ENCODE peak calls at places on chromosomes 12 and 14, in nine cellular contexts. D is IMR-90, Q is astrocyte of the cerebellum, Z is A549, M is pancreas, Y is tibial artery, X is left ventricle myocardium inferior, P is epithelial cell of esophagus, S is fibroblast of lung. G is an unnamed sample.

GRCh38 chr14:78933948-78934524 is 763.9 kb downstream of the NRXN3 start:
- DNase-seq in P (peak; percentile 45), S (peak; percentile 28), D (peak; percentile 49), Y (no peak), Q (peak; percentile 12), X (no peak), Z (peak; percentile 31), M (no peak), G (peak; percentile 43)

GRCh38 chr14:92122351-92122677 is 545 bp downstream of the CPSF2 start:
- DNase-seq in S (peak; percentile 33), Q (no peak), Z (peak; percentile 10), X (no peak), M (no peak), P (no peak), Y (no peak), D (peak; percentile 20), G (peak; percentile 37)

GRCh38 chr12:107091989-107092641 is 1.2 kb downstream of the CRY1 start:
- DNase-seq in M (peak; percentile 36), Z (peak; percentile 75), P (peak; percentile 94), Y (no peak), X (no peak), Q (peak; percentile 95), D (peak; percentile 97), S (peak; percentile 93), G (peak; percentile 97)

GRCh38 chr14:64488590-64489099 is 15.0 kb downstream of the ZBTB25 start:
- DNase-seq in D (no peak), X (no peak), P (no peak), Q (no peak), Z (no peak), S (no peak), Y (no peak), M (no peak), G (no peak)

GRCh38 chr12:102067574-102068258 is 5.9 kb upstream of the WASHC3 start:
- DNase-seq in Q (peak; percentile 31), Z (no peak), S (peak; percentile 68), D (peak; percentile 36), M (no peak), Y (no peak), X (no peak), P (no peak), G (peak; percentile 55)

GRCh38 chr12:123126294-123127144 is 24.4 kb downstream of the PITPNM2 start:
- DNase-seq in P (peak; percentile 91), D (peak; percentile 98), Q (peak; percentile 93), Y (peak; percentile 82), Z (peak; percentile 94), M (no peak), X (no peak), S (peak; percentile 99), G (peak; percentile 64)

GRCh38 chr14:61471297-61471980 is 150.1 kb downstream of the PRKCH start:
- DNase-seq in S (peak; percentile 29), P (no peak), X (no peak), Y (no peak), Z (no peak), M (no peak), Q (no peak), D (no peak), G (no peak)

GRCh38 chr12:123900898-123901376 is 71.7 kb downstream of the CCDC92 start:
- DNase-seq in Q (no peak), Y (no peak), P (peak; percentile 47), D (peak; percentile 44), Z (no peak), X (no peak), M (no peak), S (peak; percentile 49), G (no peak)

GRCh38 chr12:42759622-42760273 is 170.2 kb upstream of the PRICKLE1 start:
- DNase-seq in Q (peak; percentile 85), P (peak; percentile 40), M (peak; percentile 57), S (peak; percentile 76), D (peak; percentile 77), X (peak; percentile 71), Z (no peak), Y (peak; percentile 80), G (peak; percentile 91)

GRCh38 chr12:46455648-46456352 is 83.2 kb upstream of the SLC38A2 start:
- DNase-seq in Z (no peak), Q (no peak), D (no peak), M (peak; percentile 40), Y (no peak), P (peak; percentile 89), S (peak; percentile 62), X (no peak), G (no peak)

GRCh38 chr12:6824962-6825381 is 3.2 kb upstream of the P3H3 start:
- DNase-seq in Q (no peak), Z (no peak), Y (no peak), S (peak; percentile 71), D (peak; percentile 52), P (peak; percentile 41), X (no peak), M (no peak), G (peak; percentile 40)

GRCh38 chr12:121575952-121576615 is 4.7 kb downstream of the KDM2B start:
- DNase-seq in M (no peak), X (no peak), P (peak; percentile 82), Q (no peak), Y (no peak), Z (no peak), D (no peak), S (no peak), G (peak; percentile 48)

GRCh38 chr14:34466691-34467090 is 4.7 kb upstream of the SPTSSA start:
- DNase-seq in M (no peak), X (no peak), Q (no peak), D (no peak), Z (no peak), S (no peak), Y (no peak), P (no peak), G (no peak)

GRCh38 chr12:112850343-112850742 is 56.4 kb upstream of the OAS1 start:
- DNase-seq in S (no peak), M (no peak), P (no peak), Z (no peak), X (no peak), Y (no peak), Q (no peak), D (no peak), G (no peak)

GRCh38 chr14:104096751-104097700 is 11.5 kb downstream of the ASPG start:
- DNase-seq in X (no peak), D (no peak), P (no peak), Q (no peak), Y (no peak), M (no peak), S (no peak), Z (no peak), G (no peak)
- TF ChIP-seq CTCF in X (no peak), D (no peak), P (peak; percentile 23), Q (no peak), Y (no peak), M (no peak), S (no peak), Z (no peak), G (no peak)

DNA sequence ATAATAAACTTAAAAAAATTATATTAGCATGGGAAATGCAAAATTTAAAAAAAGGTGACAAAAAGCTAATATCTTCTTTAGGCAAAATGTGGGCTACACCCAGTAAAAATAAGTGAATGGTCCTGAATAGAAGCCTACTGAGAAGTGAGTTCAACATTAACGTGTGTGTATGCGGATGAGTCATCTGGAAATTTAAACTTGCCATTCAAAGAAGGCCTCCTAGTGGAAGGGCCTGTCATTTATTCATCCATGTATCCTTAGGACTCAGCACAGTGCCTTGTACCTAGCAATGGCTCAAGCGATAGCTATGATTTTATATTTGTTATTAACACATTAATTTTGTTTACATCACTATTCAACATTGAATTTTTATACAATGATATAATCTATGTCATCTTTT is 226.2 kb downstream of the NUBPL start:
- DNase-seq in X (no peak), Z (peak; percentile 9), Y (no peak), Q (no peak), S (no peak), P (peak; percentile 73), M (no peak), D (peak; percentile 11), G (no peak)
- TF ChIP-seq CTCF in X (peak; percentile 21), Z (peak; percentile 13), Y (no peak), Q (no peak), S (no peak), P (peak; percentile 40), M (no peak), D (no peak), G (no peak)

GRCh38 chr12:53054112-53054878 is 4.4 kb downstream of the TNS2 start:
- DNase-seq in P (peak; percentile 97), M (peak; percentile 96), Q (peak; percentile 71), Z (peak; percentile 86), Y (peak; percentile 98), D (peak; percentile 77), S (peak; percentile 85), X (peak; percentile 94), G (peak; percentile 83)
- TF ChIP-seq CTCF in P (no peak), M (peak; percentile 16), Q (no peak), Z (no peak), Y (no peak), D (no peak), S (no peak), X (no peak), G (no peak)

GRCh38 chr12:12379831-12380730 is 23.2 kb downstream of the BORCS5 start:
- DNase-seq in X (no peak), P (no peak), M (no peak), D (no peak), Q (no peak), Z (no peak), S (peak; percentile 56), Y (no peak), G (peak; percentile 44)

GRCh38 chr12:12372946-12373722 is 16.3 kb downstream of the BORCS5 start:
- DNase-seq in M (no peak), S (no peak), D (no peak), X (no peak), Z (no peak), P (no peak), Y (no peak), Q (no peak), G (no peak)

GRCh38 chr12:12381982-12382381 is 25.1 kb downstream of the BORCS5 start:
- DNase-seq in Q (no peak), M (no peak), S (no peak), X (no peak), P (no peak), D (no peak), Y (no peak), Z (no peak), G (no peak)

GRCh38 chr12:12380949-12381593 is 24.2 kb downstream of the BORCS5 start:
- DNase-seq in Z (no peak), S (no peak), Y (no peak), D (no peak), P (no peak), X (no peak), Q (no peak), M (no peak), G (no peak)

DNA sequence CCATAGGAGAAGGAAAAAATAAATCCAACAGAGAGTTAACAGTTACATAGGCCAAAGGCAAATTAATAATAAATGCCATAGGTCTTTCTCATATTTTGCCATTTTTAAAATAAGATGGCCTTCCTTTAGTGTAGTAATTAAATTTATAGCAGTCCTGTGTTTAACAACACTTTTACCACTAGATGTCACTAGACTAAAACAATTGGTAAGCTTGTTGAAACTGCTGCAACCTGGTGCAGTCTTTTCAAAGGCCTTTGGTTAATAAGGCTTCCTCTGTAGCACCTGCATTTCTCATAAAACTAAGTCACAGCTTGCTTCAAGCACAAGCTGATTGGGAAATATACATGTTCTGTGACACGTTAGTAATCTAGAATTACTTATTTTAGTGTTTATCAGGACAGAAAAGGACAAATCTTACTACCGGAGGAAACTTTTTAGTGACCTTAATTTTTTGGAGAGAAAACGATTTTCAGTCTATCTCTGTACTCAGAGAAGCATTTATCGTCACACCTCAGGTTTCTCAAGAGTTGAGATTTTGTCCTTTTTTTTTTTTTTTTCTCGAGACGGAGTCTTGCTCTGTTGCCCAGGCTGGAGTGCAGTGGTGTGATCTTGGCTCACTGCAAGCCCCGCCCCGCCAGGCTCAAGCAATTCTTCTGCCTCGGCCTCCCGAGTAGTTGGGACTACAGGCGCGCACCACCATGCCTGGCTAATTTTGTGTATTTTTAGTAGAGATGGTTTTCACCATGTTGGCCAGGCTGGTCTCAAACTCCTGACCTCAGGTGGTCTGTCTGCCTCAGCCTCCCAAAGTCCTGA is 20.0 kb downstream of the BORCS5 start:
- DNase-seq in S (peak; percentile 73), D (peak; percentile 86), Z (peak; percentile 75), Y (no peak), M (no peak), Q (peak; percentile 77), P (peak; percentile 85), X (no peak), G (peak; percentile 89)
- TF ChIP-seq CTCF in S (peak; percentile 48), D (peak; percentile 89), Z (peak; percentile 92), Y (peak; percentile 86), M (peak; percentile 65), Q (peak; percentile 40), P (peak; percentile 59), X (peak; percentile 80), G (peak; percentile 56)